ENCODE peak calls at places on chromosomes 1 and 21, in ten cellular contexts. F is glomerular endothelial cell; C is activated T-cell treated with anti-CD3 and anti-CD28 coated beads for 4 hours; S is tibial nerve; R is endodermal cell; A is AG20443; Q is stimulated activated CD4-positive, alpha-beta T cell treated with anti-CD3 and anti-CD28 coated beads, TNF-alpha, amount 100 ng/mL, for 1 hour; W is EL; U is effector memory CD4-positive, alpha-beta T cell; Z is hepatic stellate cell. B is an unnamed sample.

GRCh38 chr1:60819302-60819701 is 263.1 kb upstream of the NFIA start:
- DNase-seq in A (no peak), S (no peak), W (no peak), U (no peak), R (no peak), C (no peak), F (no peak), Z (no peak), Q (no peak), B (no peak)

GRCh38 chr21:46118305-46118870 is 20.5 kb downstream of the COL6A2 start:
- DNase-seq in F (no peak), S (no peak), R (no peak), U (no peak), Q (no peak), W (no peak), C (no peak), Z (no peak), A (peak; percentile 6), B (peak; percentile 86)

GRCh38 chr1:151720974-151721787 is at the start of gene RIIAD1:
- DNase-seq in Z (peak; percentile 81), F (no peak), S (peak; percentile 25), W (peak; percentile 37), Q (no peak), R (peak; percentile 86), A (peak; percentile 93), C (peak; percentile 15), U (peak; percentile 18), B (peak; percentile 95)

GRCh38 chr1:216542741-216543140 is 119.5 kb upstream of the USH2A start:
- DNase-seq in Q (no peak), R (no peak), C (no peak), S (no peak), U (no peak), Z (no peak), W (no peak), A (no peak), F (no peak), B (no peak)

GRCh38 chr1:89407355-89407754 is 43.5 kb downstream of the GBP6 start:
- DNase-seq in R (no peak), A (no peak), S (no peak), W (peak; percentile 17), F (no peak), Z (no peak), U (no peak), Q (no peak), C (no peak), B (no peak)

GRCh38 chr1:223189903-223190724 is 47.1 kb upstream of the TLR5 start:
- DNase-seq in A (peak; percentile 81), C (peak; percentile 33), S (no peak), W (peak; percentile 60), U (no peak), R (peak; percentile 22), Q (no peak), F (no peak), Z (peak; percentile 16), B (peak; percentile 93)

GRCh38 chr1:26694185-26694572 is 1.6 kb upstream of the ARID1A start:
- DNase-seq in W (no peak), A (no peak), C (no peak), Z (no peak), F (no peak), S (no peak), U (no peak), Q (no peak), R (peak; percentile 65), B (no peak)

GRCh38 chr1:91617242-91617837 is 116.7 kb downstream of the CDC7 start:
- DNase-seq in C (no peak), W (no peak), Z (no peak), U (no peak), S (peak; percentile 59), A (no peak), R (peak; percentile 89), F (no peak), Q (no peak), B (no peak)

GRCh38 chr1:160205974-160206369 is 788 bp downstream of the PEA15 start:
- DNase-seq in F (no peak), Q (no peak), W (peak; percentile 80), C (peak; percentile 55), A (peak; percentile 73), U (peak; percentile 26), R (no peak), Z (peak; percentile 79), S (peak; percentile 36), B (peak; percentile 96)

GRCh38 chr1:57400041-57400440 is 23.8 kb downstream of the DAB1 start:
- DNase-seq in Z (no peak), C (no peak), S (no peak), A (no peak), W (no peak), F (no peak), U (no peak), Q (no peak), R (no peak), B (no peak)

GRCh38 chr1:36239941-36240637 is 15.8 kb downstream of the THRAP3 start:
- DNase-seq in U (no peak), C (no peak), Q (no peak), Z (no peak), R (no peak), F (no peak), S (no peak), A (no peak), W (no peak), B (peak; percentile 76)

GRCh38 chr1:9197186-9198099 is 37.1 kb upstream of the H6PD start:
- DNase-seq in W (no peak), A (no peak), F (no peak), Z (no peak), U (no peak), C (no peak), S (no peak), Q (no peak), R (no peak), B (peak; percentile 87)

GRCh38 chr1:23403038-23403336 is 21.6 kb downstream of the TCEA3 start:
- DNase-seq in R (no peak), U (no peak), F (no peak), W (peak; percentile 90), Q (no peak), S (peak; percentile 14), Z (peak; percentile 78), C (no peak), A (peak; percentile 83), B (peak; percentile 73)

GRCh38 chr1:183164350-183164749 is 21.7 kb upstream of the LAMC2 start:
- DNase-seq in A (peak; percentile 57), C (no peak), F (peak; percentile 47), Z (peak; percentile 42), S (no peak), Q (no peak), W (peak; percentile 88), R (peak; percentile 87), U (no peak), B (no peak)

GRCh38 chr1:236338096-236338495 is 56.0 kb upstream of the EDARADD start:
- DNase-seq in W (peak; percentile 50), C (no peak), U (no peak), Q (no peak), Z (peak; percentile 8), R (no peak), A (no peak), S (no peak), F (no peak), B (no peak)

GRCh38 chr1:27831568-27832410 is 1.2 kb downstream of the PPP1R8 start:
- DNase-seq in W (peak; percentile 26), F (no peak), Z (no peak), A (no peak), R (no peak), S (no peak), C (no peak), U (no peak), Q (no peak), B (no peak)

GRCh38 chr1:30273021-30273325 is 450.4 kb downstream of the MATN1 start:
- DNase-seq in F (no peak), S (no peak), R (peak; percentile 24), U (no peak), Q (no peak), C (no peak), W (no peak), Z (no peak), A (no peak), B (no peak)

GRCh38 chr1:21232044-21232443 is 55.3 kb upstream of the EIF4G3 start:
- DNase-seq in W (peak; percentile 72), S (peak; percentile 69), A (peak; percentile 77), U (peak; percentile 25), Q (no peak), R (peak; percentile 75), C (peak; percentile 28), Z (peak; percentile 71), F (no peak), B (peak; percentile 89)

GRCh38 chr21:42781150-42781980 is 98.0 kb downstream of the WDR4 start:
- DNase-seq in A (no peak), C (no peak), U (no peak), R (peak; percentile 88), W (no peak), F (no peak), Q (no peak), S (peak; percentile 20), Z (no peak), B (peak; percentile 91)

GRCh38 chr1:5798151-5798730 is 194.0 kb downstream of the NPHP4 start:
- DNase-seq in A (no peak), S (no peak), Z (no peak), C (no peak), Q (no peak), U (no peak), F (no peak), W (no peak), R (peak; percentile 72), B (no peak)

GRCh38 chr1:47529520-47530098 is 91.8 kb downstream of the FOXD2 start:
- DNase-seq in S (no peak), W (no peak), R (no peak), Q (no peak), F (no peak), U (no peak), A (no peak), Z (no peak), C (no peak), B (no peak)

GRCh38 chr1:232644209-232644608 is 14.3 kb upstream of the SIPA1L2 start:
- DNase-seq in W (no peak), U (no peak), R (no peak), Z (no peak), Q (no peak), C (no peak), S (no peak), F (no peak), A (no peak), B (no peak)

GRCh38 chr21:15224346-15225086 is 159.7 kb upstream of the NRIP1 start:
- DNase-seq in C (no peak), W (peak; percentile 87), Q (no peak), S (no peak), Z (no peak), A (peak; percentile 48), F (no peak), R (no peak), U (no peak), B (peak; percentile 72)

GRCh38 chr1:47465605-47466004 is 27.8 kb downstream of the FOXD2 start:
- DNase-seq in A (no peak), Q (no peak), R (no peak), W (no peak), S (no peak), C (no peak), U (no peak), F (no peak), Z (no peak), B (no peak)

GRCh38 chr1:177340601-177341067 is 169.9 kb downstream of the BRINP2 start:
- DNase-seq in A (no peak), S (no peak), Q (no peak), R (no peak), C (no peak), Z (no peak), U (no peak), W (no peak), F (no peak), B (no peak)

GRCh38 chr1:170714163-170714562 is 50.2 kb downstream of the PRRX1 start:
- DNase-seq in R (no peak), S (no peak), W (no peak), Q (no peak), U (no peak), F (no peak), C (no peak), Z (no peak), A (no peak), B (no peak)

GRCh38 chr1:67270569-67270968 is 37.1 kb upstream of the IL12RB2 start:
- DNase-seq in S (no peak), A (no peak), Z (no peak), R (no peak), W (no peak), U (no peak), Q (no peak), C (no peak), F (no peak), B (no peak)

GRCh38 chr1:2526824-2527552 is 592 bp upstream of the PANK4 start:
- DNase-seq in Z (peak; percentile 83), U (no peak), Q (no peak), R (peak; percentile 61), A (peak; percentile 76), S (no peak), F (no peak), C (peak; percentile 44), W (peak; percentile 66), B (peak; percentile 99)